ENCODE peak calls at places on chromosomes 4 and X, in eight cellular contexts. H, A, Y, T, R, V, N and O are unnamed samples.

GRCh38 chr4:102633100-102633499 is 127.7 kb downstream of the MANBA start:
- DNase-seq in T (no peak), R (no peak), V (no peak), H (no peak), Y (no peak), N (no peak), A (no peak), O (no peak)

GRCh38 chrX:1190596-1191145 is 21.8 kb downstream of the CRLF2 start:
- DNase-seq in Y (no peak), N (peak; percentile 51), H (no peak), R (no peak), A (no peak), V (no peak), T (no peak), O (no peak)

GRCh38 chr4:184792950-184793555 is 32.7 kb downstream of the ACSL1 start:
- DNase-seq in R (peak; percentile 94), H (peak; percentile 21), Y (no peak), V (peak; percentile 98), N (no peak), T (no peak), A (peak; percentile 94), O (no peak)

GRCh38 chrX:72308566-72309296 is 3.0 kb upstream of the CITED1 start:
- DNase-seq in T (peak; percentile 59), V (peak; percentile 57), A (peak; percentile 72), N (peak; percentile 69), R (peak; percentile 68), H (peak; percentile 21), Y (peak; percentile 64), O (peak; percentile 85)

GRCh38 chr4:123597586-123597985 is 201.0 kb downstream of the SPRY1 start:
- DNase-seq in V (no peak), T (no peak), H (no peak), R (peak; percentile 78), Y (no peak), N (no peak), A (peak; percentile 80), O (no peak)

GRCh38 chrX:127038065-127038464 is 218.5 kb downstream of the PRR32 start:
- DNase-seq in V (no peak), R (no peak), T (no peak), Y (no peak), H (no peak), A (peak; percentile 1), N (no peak), O (no peak)

GRCh38 chrX:118976599-118977340 is 2.4 kb downstream of the LONRF3 start:
- DNase-seq in A (peak; percentile 17), H (peak; percentile 13), Y (peak; percentile 58), T (peak; percentile 53), N (peak; percentile 74), V (no peak), R (no peak), O (peak; percentile 20)

GRCh38 chr4:140567722-140568121 is 1.0 kb downstream of the UCP1 start:
- DNase-seq in H (no peak), T (no peak), Y (peak; percentile 42), N (no peak), R (peak; percentile 4), A (peak; percentile 24), V (no peak), O (peak; percentile 27)

GRCh38 chr4:89992744-89993143 is 98.1 kb downstream of the MMRN1 start:
- DNase-seq in H (no peak), Y (no peak), R (no peak), T (no peak), A (no peak), V (no peak), N (no peak), O (no peak)

GRCh38 chr4:86306816-86307215 is 53.0 kb downstream of the MAPK10 start:
- DNase-seq in H (no peak), A (no peak), N (no peak), V (peak; percentile 85), T (no peak), R (peak; percentile 36), Y (no peak), O (no peak)

GRCh38 chr4:140688711-140689598 is 67.2 kb downstream of the TBC1D9 start:
- DNase-seq in V (no peak), T (no peak), Y (no peak), N (no peak), H (no peak), A (no peak), R (peak; percentile 23), O (no peak)

DNA sequence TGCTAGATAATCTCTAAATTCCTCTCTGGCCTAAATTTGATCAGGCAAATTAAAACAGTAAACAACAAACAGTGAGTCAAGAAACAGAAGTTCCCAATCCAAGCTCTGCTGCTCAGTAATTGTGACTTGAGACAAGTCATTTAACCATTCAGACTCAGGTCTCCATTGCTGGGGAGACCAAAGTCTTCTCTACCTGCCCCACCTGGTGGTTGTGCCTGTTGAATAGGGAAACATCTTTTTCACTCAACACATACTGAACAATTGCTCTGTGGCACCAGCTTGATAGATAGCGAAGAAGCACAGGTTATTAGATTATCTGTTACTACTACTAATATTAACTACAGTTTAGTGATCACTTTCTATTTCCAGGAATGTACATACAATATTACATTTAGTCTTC is 112.1 kb upstream of the EOLA2 start:
- DNase-seq in V (no peak), H (no peak), N (no peak), R (no peak), T (no peak), Y (no peak), A (no peak), O (no peak)
- TF ChIP-seq CTCF in V (no peak), H (no peak), N (no peak), R (no peak), T (no peak), Y (no peak), A (no peak), O (no peak)

GRCh38 chrX:44675364-44676024 is 132.8 kb upstream of the FUNDC1 start:
- DNase-seq in A (peak; percentile 97), N (no peak), H (no peak), Y (peak; percentile 65), T (no peak), V (peak; percentile 97), R (peak; percentile 88), O (peak; percentile 32)
- TF ChIP-seq CTCF in A (no peak), N (no peak), H (no peak), Y (no peak), T (no peak), V (no peak), R (no peak), O (no peak)

GRCh38 chrX:155027509-155028066 is 944 bp downstream of the FUNDC2 start:
- DNase-seq in N (no peak), T (no peak), R (peak; percentile 89), H (no peak), A (peak; percentile 61), Y (no peak), V (peak; percentile 82), O (no peak)

GRCh38 chrX:155026727-155027508 is at the start of gene FUNDC2:
- DNase-seq in N (peak; percentile 96), Y (peak; percentile 93), H (peak; percentile 94), A (peak; percentile 91), T (peak; percentile 89), R (peak; percentile 95), V (peak; percentile 88), O (peak; percentile 89)

GRCh38 chrX:155022587-155022986 is at the start of gene F8:
- DNase-seq in V (no peak), Y (no peak), N (no peak), R (no peak), A (no peak), H (no peak), T (no peak), O (no peak)

GRCh38 chrX:155026420-155026726 is 271 bp upstream of the FUNDC2 start:
- DNase-seq in R (no peak), T (no peak), V (no peak), N (no peak), A (no peak), H (no peak), Y (no peak), O (no peak)

GRCh38 chrX:155023907-155024833 is 1.6 kb upstream of the F8 start:
- DNase-seq in R (no peak), T (no peak), V (no peak), H (no peak), Y (no peak), A (no peak), N (no peak), O (no peak)
- TF ChIP-seq CTCF in R (no peak), T (no peak), V (no peak), H (no peak), Y (no peak), A (no peak), N (no peak), O (no peak)

GRCh38 chrX:7943600-7944245 is 16.5 kb upstream of the PNPLA4 start:
- DNase-seq in Y (no peak), R (no peak), T (no peak), H (no peak), V (peak; percentile 26), N (no peak), A (peak; percentile 79), O (no peak)

GRCh38 chrX:7946960-7947359 is 19.7 kb upstream of the PNPLA4 start:
- DNase-seq in V (no peak), T (no peak), H (no peak), N (no peak), A (no peak), R (no peak), Y (no peak), O (no peak)

GRCh38 chrX:7941390-7942042 is 14.3 kb upstream of the PNPLA4 start:
- DNase-seq in T (no peak), R (peak; percentile 6), A (peak; percentile 8), Y (no peak), N (no peak), H (no peak), V (peak; percentile 20), O (no peak)
- TF ChIP-seq CTCF in T (no peak), R (peak; percentile 39), A (peak; percentile 41), Y (no peak), N (no peak), H (no peak), V (peak; percentile 46), O (no peak)

GRCh38 chr4:139511320-139511719 is 44.7 kb downstream of the SETD7 start:
- DNase-seq in Y (no peak), A (peak; percentile 15), T (no peak), H (no peak), R (peak; percentile 47), N (no peak), V (no peak), O (no peak)
- TF ChIP-seq CTCF in Y (no peak), A (no peak), T (no peak), H (no peak), R (no peak), N (no peak), V (no peak), O (no peak)

GRCh38 chrX:57453901-57454300 is 137.9 kb upstream of the ZXDB start:
- DNase-seq in T (no peak), A (peak; percentile 53), R (peak; percentile 20), V (peak; percentile 13), Y (no peak), H (no peak), N (no peak), O (no peak)
- TF ChIP-seq CTCF in T (peak; percentile 12), A (peak; percentile 63), R (peak; percentile 41), V (peak; percentile 52), Y (no peak), H (no peak), N (no peak), O (peak; percentile 20)